ENCODE peak calls at places on chromosomes 5 and 9, in five cellular contexts. One of them, this sample, is unnamed.

GRCh38 chr9:124163988-124164350 is 93.8 kb upstream of the NEK6 start:
- DNase-seq in stimulated activated CD4-positive, alpha-beta T cell treated with anti-CD3 and anti-CD28 coated beads, Interleukin-2, amount 100 ng/mL, for 4 hours: no peak
- DNase-seq in heart left ventricle: no peak
- DNase-seq in EL: no peak
- DNase-seq in substantia nigra: no peak
- DNase-seq in this sample: no peak

GRCh38 chr9:89814340-89815040 is 209.7 kb downstream of the GADD45G start:
- DNase-seq in stimulated activated CD4-positive, alpha-beta T cell treated with anti-CD3 and anti-CD28 coated beads, Interleukin-2, amount 100 ng/mL, for 4 hours: no peak
- DNase-seq in heart left ventricle: no peak
- DNase-seq in EL: no peak
- DNase-seq in substantia nigra: peak
- DNase-seq in this sample: no peak

GRCh38 chr5:1879292-1880263 is 3.1 kb downstream of the IRX4 start:
- DNase-seq in stimulated activated CD4-positive, alpha-beta T cell treated with anti-CD3 and anti-CD28 coated beads, Interleukin-2, amount 100 ng/mL, for 4 hours: no peak
- DNase-seq in heart left ventricle: no peak
- DNase-seq in EL: no peak
- DNase-seq in substantia nigra: no peak
- DNase-seq in this sample: no peak

GRCh38 chr5:76498328-76498727 is 95.2 kb downstream of the IQGAP2 start:
- DNase-seq in stimulated activated CD4-positive, alpha-beta T cell treated with anti-CD3 and anti-CD28 coated beads, Interleukin-2, amount 100 ng/mL, for 4 hours: no peak
- DNase-seq in heart left ventricle: no peak
- DNase-seq in EL: no peak
- DNase-seq in substantia nigra: no peak
- DNase-seq in this sample: no peak

GRCh38 chr9:116901260-116901659 is 214.2 kb downstream of the TRIM32 start:
- DNase-seq in stimulated activated CD4-positive, alpha-beta T cell treated with anti-CD3 and anti-CD28 coated beads, Interleukin-2, amount 100 ng/mL, for 4 hours: no peak
- DNase-seq in heart left ventricle: no peak
- DNase-seq in EL: peak
- DNase-seq in substantia nigra: no peak
- DNase-seq in this sample: no peak

GRCh38 chr5:5363045-5363444 is 59.4 kb upstream of the ICE1 start:
- DNase-seq in stimulated activated CD4-positive, alpha-beta T cell treated with anti-CD3 and anti-CD28 coated beads, Interleukin-2, amount 100 ng/mL, for 4 hours: no peak
- DNase-seq in heart left ventricle: no peak
- DNase-seq in EL: peak
- DNase-seq in substantia nigra: no peak
- DNase-seq in this sample: no peak

GRCh38 chr9:20041717-20042116 is 252.9 kb upstream of the SLC24A2 start:
- DNase-seq in stimulated activated CD4-positive, alpha-beta T cell treated with anti-CD3 and anti-CD28 coated beads, Interleukin-2, amount 100 ng/mL, for 4 hours: no peak
- DNase-seq in heart left ventricle: peak
- DNase-seq in EL: no peak
- DNase-seq in substantia nigra: no peak
- DNase-seq in this sample: no peak

GRCh38 chr9:110900917-110901316 is 137.4 kb downstream of the LPAR1 start:
- DNase-seq in stimulated activated CD4-positive, alpha-beta T cell treated with anti-CD3 and anti-CD28 coated beads, Interleukin-2, amount 100 ng/mL, for 4 hours: no peak
- DNase-seq in heart left ventricle: no peak
- DNase-seq in EL: peak
- DNase-seq in substantia nigra: no peak
- DNase-seq in this sample: no peak

This sample was measured in caudate nucleus.